ENCODE peak calls at places on chromosomes 2 and 18, in eight cellular contexts. B, E, Q, Z, J, I, D and G are unnamed samples.

GRCh38 chr18:42730272-42730671 is 385.2 kb downstream of the RIT2 start:
- DNase-seq in B (no peak), J (no peak), E (no peak), Q (no peak), I (no peak), Z (no peak), D (no peak), G (no peak)

GRCh38 chr18:36187826-36188721 is 777 bp downstream of the MOCOS start:
- DNase-seq in E (no peak), Q (peak; percentile 77), B (no peak), J (peak; percentile 19), I (no peak), D (no peak), Z (peak; percentile 83), G (peak; percentile 19)

GRCh38 chr2:20632446-20632990 is 18.4 kb downstream of the HS1BP3 start:
- DNase-seq in J (no peak), Z (peak; percentile 12), B (no peak), D (no peak), I (no peak), E (no peak), Q (no peak), G (no peak)

GRCh38 chr2:131154071-131154531 is 49.0 kb downstream of the PLEKHB2 start:
- DNase-seq in Q (peak; percentile 90), B (peak; percentile 51), J (peak; percentile 54), E (no peak), Z (peak; percentile 64), I (no peak), D (peak; percentile 24), G (peak; percentile 82)

GRCh38 chr18:67705748-67706147 is 189.2 kb upstream of the DSEL start:
- DNase-seq in Z (no peak), J (no peak), Q (no peak), B (no peak), D (no peak), I (no peak), E (no peak), G (no peak)

GRCh38 chr2:26523750-26524149 is 45.8 kb upstream of the OTOF start:
- DNase-seq in E (no peak), J (no peak), I (peak; percentile 25), D (no peak), Q (peak; percentile 57), B (no peak), Z (no peak), G (no peak)

GRCh38 chr2:150981826-150982225 is 279.8 kb downstream of the RBM43 start:
- DNase-seq in I (no peak), E (no peak), J (peak; percentile 70), D (no peak), Z (no peak), Q (no peak), B (no peak), G (no peak)

GRCh38 chr2:99775585-99775984 is 285.8 kb upstream of the REV1 start:
- DNase-seq in Q (no peak), J (peak; percentile 81), B (no peak), Z (no peak), D (no peak), I (no peak), E (no peak), G (peak; percentile 26)

GRCh38 chr2:1600191-1601063 is 143.9 kb downstream of the PXDN start:
- DNase-seq in E (peak; percentile 70), J (peak; percentile 76), I (no peak), Z (peak; percentile 27), Q (no peak), B (no peak), D (no peak), G (no peak)

GRCh38 chr18:7133181-7133580 is 15.6 kb upstream of the LAMA1 start:
- DNase-seq in I (peak; percentile 7), D (no peak), J (peak; percentile 61), Z (no peak), Q (no peak), E (no peak), B (no peak), G (no peak)

GRCh38 chr18:11320981-11321380 is 171.6 kb upstream of the PIEZO2 start:
- DNase-seq in Q (no peak), D (no peak), E (no peak), J (peak; percentile 79), B (no peak), Z (no peak), I (no peak), G (no peak)
- TF ChIP-seq POLR2A in Q (no peak), D (no peak), E (no peak), J (no peak), B (no peak), Z (no peak), I (no peak), G (no peak)

GRCh38 chr2:82526267-82526666 is 1932.8 kb downstream of the SUCLG1 start:
- DNase-seq in D (no peak), Q (no peak), B (no peak), Z (no peak), E (no peak), J (no peak), I (no peak), G (no peak)

GRCh38 chr2:82524826-82525225 is 1934.3 kb downstream of the SUCLG1 start:
- DNase-seq in I (no peak), D (no peak), J (no peak), B (no peak), E (no peak), Q (no peak), Z (no peak), G (no peak)

GRCh38 chr2:82528288-82528687 is 1930.8 kb downstream of the SUCLG1 start:
- DNase-seq in I (no peak), E (no peak), B (no peak), Z (no peak), D (no peak), Q (no peak), J (no peak), G (no peak)

GRCh38 chr2:82525744-82526143 is 1933.3 kb downstream of the SUCLG1 start:
- DNase-seq in I (no peak), Z (no peak), Q (no peak), B (no peak), E (no peak), J (no peak), D (no peak), G (no peak)
- TF ChIP-seq POLR2A in I (no peak), Z (no peak), Q (no peak), B (no peak), E (no peak), J (no peak), D (no peak), G (no peak)

GRCh38 chr2:61117534-61117933 is 44.5 kb upstream of the C2orf74 start:
- DNase-seq in Q (no peak), J (peak; percentile 42), Z (no peak), E (no peak), B (no peak), D (peak; percentile 34), I (no peak), G (no peak)
- TF ChIP-seq POLR2A in Q (no peak), J (no peak), Z (no peak), E (no peak), B (no peak), D (no peak), I (no peak), G (no peak)

GRCh38 chr2:96868555-96869280 is 1.2 kb downstream of the SEMA4C start:
- DNase-seq in D (peak; percentile 33), E (peak; percentile 85), B (peak; percentile 86), Z (peak; percentile 90), J (peak; percentile 91), I (peak; percentile 97), Q (peak; percentile 92), G (peak; percentile 95)
- TF ChIP-seq POLR2A in D (peak; percentile 72), E (peak; percentile 36), B (no peak), Z (peak; percentile 81), J (peak; percentile 70), I (no peak), Q (no peak), G (peak; percentile 44)

GRCh38 chr2:233841183-233841582 is 13.2 kb downstream of the HJURP start:
- DNase-seq in B (no peak), I (no peak), E (no peak), D (no peak), Z (no peak), Q (peak; percentile 38), J (no peak), G (no peak)

GRCh38 chr2:233845301-233846060 is 8.9 kb downstream of the HJURP start:
- DNase-seq in E (no peak), Z (no peak), D (no peak), I (no peak), B (no peak), Q (peak; percentile 8), J (no peak), G (no peak)

GRCh38 chr2:233844836-233845235 is 9.5 kb downstream of the HJURP start:
- DNase-seq in D (no peak), Q (peak; percentile 21), I (no peak), J (no peak), E (no peak), B (no peak), Z (no peak), G (no peak)

GRCh38 chr2:233846387-233847247 is 7.7 kb downstream of the HJURP start:
- DNase-seq in I (no peak), B (no peak), D (no peak), E (no peak), J (no peak), Q (no peak), Z (no peak), G (no peak)

GRCh38 chr2:233844064-233844807 is 10.1 kb downstream of the HJURP start:
- DNase-seq in Z (no peak), D (no peak), J (no peak), B (no peak), Q (peak; percentile 22), E (no peak), I (peak; percentile 30), G (no peak)
- TF ChIP-seq POLR2A in Z (no peak), D (no peak), J (no peak), B (no peak), Q (no peak), E (no peak), I (no peak), G (no peak)